ENCODE peak calls at places on chromosome 17, in six cellular contexts. I, T, Z, H, O and E are unnamed samples.

GRCh38 chr17:74210191-74211140 is 2.9 kb upstream of the TTYH2 start:
- DNase-seq in I (peak), T (peak), Z (peak), H (peak), O (peak), E (peak)

GRCh38 chr17:69567130-69567529 is 152.6 kb downstream of the MAP2K6 start:
- DNase-seq in I (peak), T (no peak), Z (no peak), H (peak), O (no peak), E (no peak)

GRCh38 chr17:42774066-42774750 is 959 bp downstream of the VPS25 start:
- DNase-seq in I (peak), T (no peak), Z (peak), H (peak), O (no peak), E (no peak)

GRCh38 chr17:7307686-7308624 is 527 bp downstream of the EIF5A start:
- DNase-seq in I (peak), T (no peak), Z (peak), H (no peak), O (no peak), E (no peak)

GRCh38 chr17:40535438-40535837 is 29.8 kb downstream of the CCR7 start:
- DNase-seq in I (no peak), T (no peak), Z (no peak), H (no peak), O (no peak), E (no peak)

GRCh38 chr17:6162216-6162615 is 92.0 kb downstream of the WSCD1 start:
- DNase-seq in I (no peak), T (no peak), Z (no peak), H (no peak), O (no peak), E (no peak)

GRCh38 chr17:30433514-30433913 is 43.7 kb upstream of the GOSR1 start:
- DNase-seq in I (peak), T (no peak), Z (peak), H (peak), O (no peak), E (no peak)

GRCh38 chr17:69575346-69575761 is 160.9 kb downstream of the MAP2K6 start:
- DNase-seq in I (peak), T (no peak), Z (peak), H (peak), O (no peak), E (no peak)